ENCODE peak calls at places on chromosomes 13 and 19, in nine cellular contexts. One of them, this sample, is unnamed.

GRCh38 chr19:35828694-35829301 is 16.2 kb upstream of the PRODH2 start:
- DNase-seq in tibial artery: peak; percentile 51
- DNase-seq in GM10248: peak; percentile 67
- DNase-seq in EL: peak; percentile 51
- DNase-seq in stimulated activated CD4-positive, alpha-beta T cell treated with anti-CD3 and anti-CD28 coated beads, Interleukin-1b, Interleukin-23, amount 100 ng/mL, for 24 hours: peak; percentile 26
- DNase-seq in A172: peak; percentile 60
- DNase-seq in stimulated activated CD8-positive, alpha-beta memory T cell treated with anti-CD3 and anti-CD28 coated beads, Interleukin-7, amount 100 ng/mL, for 1 hour: no peak
- DNase-seq in colonic mucosa: peak; percentile 53
- DNase-seq in astrocyte of the spinal cord: peak; percentile 59
- DNase-seq in this sample: peak; percentile 61

GRCh38 chr19:47447470-47448359 is 24.0 kb downstream of the SLC8A2 start:
- DNase-seq in colonic mucosa: peak; percentile 71
- DNase-seq in tibial artery: no peak
- DNase-seq in EL: peak; percentile 33
- DNase-seq in A172: no peak
- DNase-seq in astrocyte of the spinal cord: peak; percentile 15
- DNase-seq in stimulated activated CD8-positive, alpha-beta memory T cell treated with anti-CD3 and anti-CD28 coated beads, Interleukin-7, amount 100 ng/mL, for 1 hour: no peak
- DNase-seq in GM10248: peak; percentile 59
- DNase-seq in stimulated activated CD4-positive, alpha-beta T cell treated with anti-CD3 and anti-CD28 coated beads, Interleukin-1b, Interleukin-23, amount 100 ng/mL, for 24 hours: peak; percentile 28
- DNase-seq in this sample: peak; percentile 90

GRCh38 chr19:1363599-1363998 is 20.1 kb upstream of the NDUFS7 start:
- DNase-seq in colonic mucosa: no peak
- DNase-seq in A172: no peak
- DNase-seq in GM10248: no peak
- DNase-seq in astrocyte of the spinal cord: no peak
- DNase-seq in stimulated activated CD8-positive, alpha-beta memory T cell treated with anti-CD3 and anti-CD28 coated beads, Interleukin-7, amount 100 ng/mL, for 1 hour: peak; percentile 14
- DNase-seq in stimulated activated CD4-positive, alpha-beta T cell treated with anti-CD3 and anti-CD28 coated beads, Interleukin-1b, Interleukin-23, amount 100 ng/mL, for 24 hours: no peak
- DNase-seq in EL: no peak
- DNase-seq in tibial artery: no peak
- DNase-seq in this sample: no peak

GRCh38 chr13:50400035-50400726 is 384.9 kb downstream of the KCNRG start:
- DNase-seq in astrocyte of the spinal cord: no peak
- DNase-seq in GM10248: no peak
- DNase-seq in EL: peak; percentile 47
- DNase-seq in colonic mucosa: no peak
- DNase-seq in stimulated activated CD4-positive, alpha-beta T cell treated with anti-CD3 and anti-CD28 coated beads, Interleukin-1b, Interleukin-23, amount 100 ng/mL, for 24 hours: no peak
- DNase-seq in tibial artery: no peak
- DNase-seq in A172: no peak
- DNase-seq in stimulated activated CD8-positive, alpha-beta memory T cell treated with anti-CD3 and anti-CD28 coated beads, Interleukin-7, amount 100 ng/mL, for 1 hour: no peak
- DNase-seq in this sample: no peak

GRCh38 chr13:52750713-52751112 is 11.1 kb upstream of the CNMD start:
- DNase-seq in stimulated activated CD4-positive, alpha-beta T cell treated with anti-CD3 and anti-CD28 coated beads, Interleukin-1b, Interleukin-23, amount 100 ng/mL, for 24 hours: no peak
- DNase-seq in colonic mucosa: no peak
- DNase-seq in GM10248: no peak
- DNase-seq in A172: no peak
- DNase-seq in EL: no peak
- DNase-seq in tibial artery: no peak
- DNase-seq in stimulated activated CD8-positive, alpha-beta memory T cell treated with anti-CD3 and anti-CD28 coated beads, Interleukin-7, amount 100 ng/mL, for 1 hour: no peak
- DNase-seq in astrocyte of the spinal cord: no peak
- DNase-seq in this sample: no peak

GRCh38 chr13:39232999-39233398 is 194.7 kb downstream of the NHLRC3 start:
- DNase-seq in EL: no peak
- DNase-seq in colonic mucosa: no peak
- DNase-seq in stimulated activated CD8-positive, alpha-beta memory T cell treated with anti-CD3 and anti-CD28 coated beads, Interleukin-7, amount 100 ng/mL, for 1 hour: no peak
- DNase-seq in GM10248: no peak
- DNase-seq in stimulated activated CD4-positive, alpha-beta T cell treated with anti-CD3 and anti-CD28 coated beads, Interleukin-1b, Interleukin-23, amount 100 ng/mL, for 24 hours: no peak
- DNase-seq in A172: no peak
- DNase-seq in astrocyte of the spinal cord: no peak
- DNase-seq in tibial artery: no peak
- DNase-seq in this sample: no peak

GRCh38 chr13:46478641-46479040 is 74.3 kb upstream of the LRCH1 start:
- DNase-seq in stimulated activated CD4-positive, alpha-beta T cell treated with anti-CD3 and anti-CD28 coated beads, Interleukin-1b, Interleukin-23, amount 100 ng/mL, for 24 hours: no peak
- DNase-seq in tibial artery: no peak
- DNase-seq in GM10248: no peak
- DNase-seq in astrocyte of the spinal cord: no peak
- DNase-seq in EL: peak; percentile 34
- DNase-seq in A172: no peak
- DNase-seq in colonic mucosa: no peak
- DNase-seq in stimulated activated CD8-positive, alpha-beta memory T cell treated with anti-CD3 and anti-CD28 coated beads, Interleukin-7, amount 100 ng/mL, for 1 hour: no peak
- DNase-seq in this sample: no peak

GRCh38 chr19:52896431-52897148 is 845 bp downstream of the ZNF320 start:
- DNase-seq in tibial artery: peak; percentile 24
- DNase-seq in colonic mucosa: peak; percentile 82
- DNase-seq in astrocyte of the spinal cord: peak; percentile 28
- DNase-seq in EL: peak; percentile 23
- DNase-seq in GM10248: peak; percentile 17
- DNase-seq in stimulated activated CD4-positive, alpha-beta T cell treated with anti-CD3 and anti-CD28 coated beads, Interleukin-1b, Interleukin-23, amount 100 ng/mL, for 24 hours: no peak
- DNase-seq in stimulated activated CD8-positive, alpha-beta memory T cell treated with anti-CD3 and anti-CD28 coated beads, Interleukin-7, amount 100 ng/mL, for 1 hour: no peak
- DNase-seq in A172: peak; percentile 42
- DNase-seq in this sample: peak; percentile 88

GRCh38 chr13:29454931-29455481 is 140.5 kb downstream of the SLC7A1 start:
- DNase-seq in stimulated activated CD4-positive, alpha-beta T cell treated with anti-CD3 and anti-CD28 coated beads, Interleukin-1b, Interleukin-23, amount 100 ng/mL, for 24 hours: no peak
- DNase-seq in A172: peak; percentile 25
- DNase-seq in tibial artery: no peak
- DNase-seq in stimulated activated CD8-positive, alpha-beta memory T cell treated with anti-CD3 and anti-CD28 coated beads, Interleukin-7, amount 100 ng/mL, for 1 hour: no peak
- DNase-seq in EL: peak; percentile 37
- DNase-seq in colonic mucosa: no peak
- DNase-seq in GM10248: peak; percentile 47
- DNase-seq in astrocyte of the spinal cord: no peak
- DNase-seq in this sample: peak; percentile 65